ENCODE peak calls at places on chromosomes 3 and 15, in eight cellular contexts. Q is RKO; X is epithelial cell of esophagus; F is EL; J is NCI-H226; W is stimulated activated naive CD8-positive, alpha-beta T cell treated with anti-CD3 and anti-CD28 coated beads, Interleukin-15, amount 100 ng/mL, for 72 hours; R is stimulated activated CD4-positive, alpha-beta T cell treated with anti-CD3 and anti-CD28 coated beads, Interleukin-12 subunit alpha, Interleukin-12 subunit beta, amount 100 ng/mL, for 4 hours; U is fibroblast of mammary gland. M is an unnamed sample.

GRCh38 chr3:72595376-72595775 is 252.9 kb downstream of the SHQ1 start:
- DNase-seq in X (no peak), W (no peak), Q (no peak), J (no peak), F (peak; percentile 23), R (no peak), U (no peak), M (no peak)

GRCh38 chr15:74156018-74156417 is 17.5 kb upstream of the ISLR start:
- DNase-seq in R (no peak), U (no peak), X (no peak), F (no peak), J (no peak), W (no peak), Q (no peak), M (no peak)

GRCh38 chr3:173529062-173529711 is 131.6 kb downstream of the NLGN1 start:
- DNase-seq in F (peak; percentile 26), J (no peak), R (no peak), U (peak; percentile 16), Q (peak; percentile 66), X (peak; percentile 58), W (no peak), M (peak; percentile 13)

GRCh38 chr3:147421184-147421912 is 12.2 kb downstream of the ZIC1 start:
- DNase-seq in W (no peak), U (no peak), X (no peak), Q (no peak), R (no peak), J (no peak), F (peak; percentile 12), M (no peak)

GRCh38 chr3:34843479-34843870 is 795.9 kb upstream of the ARPP21 start:
- DNase-seq in Q (no peak), R (no peak), F (no peak), U (peak; percentile 17), W (no peak), J (no peak), X (no peak), M (no peak)

GRCh38 chr15:90906181-90906849 is 3.2 kb downstream of the MAN2A2 start:
- DNase-seq in Q (no peak), R (no peak), U (no peak), W (no peak), J (no peak), F (no peak), X (no peak), M (no peak)

GRCh38 chr3:132785292-132785691 is 63.1 kb upstream of the NPHP3 start:
- DNase-seq in J (no peak), U (peak; percentile 52), W (no peak), F (peak; percentile 86), Q (no peak), X (no peak), R (no peak), M (no peak)

GRCh38 chr3:181683563-181683962 is 28.2 kb upstream of the SOX2 start:
- DNase-seq in U (no peak), W (no peak), R (no peak), J (no peak), X (no peak), F (no peak), Q (no peak), M (no peak)

GRCh38 chr15:51077565-51078153 is 17.0 kb downstream of the TNFAIP8L3 start:
- DNase-seq in J (no peak), U (peak; percentile 70), R (peak; percentile 54), Q (no peak), F (peak; percentile 90), X (no peak), W (peak; percentile 79), M (no peak)

GRCh38 chr3:63912768-63913588 is 795 bp upstream of the SCAANT1 start:
- DNase-seq in R (peak; percentile 44), F (peak; percentile 54), Q (peak; percentile 64), W (no peak), X (peak; percentile 61), J (peak; percentile 73), U (peak; percentile 65), M (peak; percentile 60)

GRCh38 chr3:13504161-13504831 is 24.2 kb downstream of the HDAC11 start:
- DNase-seq in J (peak; percentile 20), X (peak; percentile 84), R (no peak), U (no peak), F (peak; percentile 97), Q (no peak), W (no peak), M (peak; percentile 57)

GRCh38 chr3:42505203-42505848 is 2.9 kb downstream of the VIPR1 start:
- DNase-seq in U (no peak), W (no peak), R (no peak), X (no peak), F (no peak), Q (no peak), J (no peak), M (no peak)

GRCh38 chr3:67292356-67293225 is 294.5 kb downstream of the KBTBD8 start:
- DNase-seq in W (no peak), X (peak; percentile 15), J (no peak), U (peak; percentile 12), Q (no peak), F (no peak), R (no peak), M (no peak)

GRCh38 chr15:89172921-89173320 is 48.5 kb downstream of the RLBP1 start:
- DNase-seq in W (no peak), J (no peak), R (no peak), Q (no peak), U (peak; percentile 33), F (no peak), X (no peak), M (no peak)

GRCh38 chr3:124769462-124769861 is 39.2 kb downstream of the UMPS start:
- DNase-seq in F (no peak), W (no peak), Q (no peak), J (no peak), U (no peak), R (no peak), X (no peak), M (no peak)

GRCh38 chr15:63196846-63197245 is 7.4 kb downstream of the RAB8B start:
- DNase-seq in Q (no peak), U (no peak), J (no peak), X (no peak), R (no peak), F (no peak), W (no peak), M (no peak)

GRCh38 chr3:99834584-99834957 is 16.9 kb downstream of the CMSS1 start:
- DNase-seq in J (no peak), U (no peak), R (no peak), F (no peak), Q (no peak), X (no peak), W (no peak), M (no peak)

GRCh38 chr3:127667119-127667681 is 5.6 kb upstream of the ABTB1 start:
- DNase-seq in W (no peak), F (no peak), R (no peak), X (no peak), J (no peak), U (no peak), Q (no peak), M (no peak)

GRCh38 chr15:67660874-67661606 is 118.5 kb downstream of the MAP2K5 start:
- DNase-seq in F (no peak), Q (no peak), X (no peak), U (no peak), W (no peak), R (no peak), J (no peak), M (no peak)

GRCh38 chr15:50873935-50874353 is 34.5 kb upstream of the AP4E1 start:
- DNase-seq in J (no peak), X (no peak), F (no peak), W (no peak), R (no peak), U (no peak), Q (no peak), M (no peak)

GRCh38 chr3:142958707-142959106 is 4.8 kb downstream of the PAQR9 start:
- DNase-seq in W (no peak), J (peak; percentile 86), R (no peak), X (peak; percentile 98), U (peak; percentile 54), Q (peak; percentile 92), F (peak; percentile 47), M (peak; percentile 89)

GRCh38 chr3:171875923-171876412 is 32.8 kb downstream of the TMEM212 start:
- DNase-seq in Q (peak; percentile 3), U (peak; percentile 54), J (peak; percentile 71), W (no peak), R (no peak), X (peak; percentile 63), F (peak; percentile 84), M (no peak)